ENCODE peak calls at places on chromosomes 4 and X, in four cellular contexts. One of them, this sample, is unnamed.

GRCh38 chr4:25535278-25535677 is 120.4 kb upstream of the SLC34A2 start:
- DNase-seq in PC-3: no peak
- DNase-seq in heart right ventricle: no peak
- DNase-seq in left lung: no peak
- DNase-seq in this sample: no peak

GRCh38 chr4:174080361-174080760 is 203.1 kb downstream of the FBXO8 start:
- DNase-seq in heart right ventricle: no peak
- DNase-seq in PC-3: no peak
- DNase-seq in left lung: no peak
- DNase-seq in this sample: no peak

GRCh38 chr4:15396157-15396800 is 31.6 kb upstream of the C1QTNF7 start:
- DNase-seq in PC-3: peak
- DNase-seq in left lung: no peak
- DNase-seq in heart right ventricle: no peak
- DNase-seq in this sample: peak

GRCh38 chr4:72374156-72374555 is 194.9 kb downstream of the ADAMTS3 start:
- DNase-seq in left lung: no peak
- DNase-seq in heart right ventricle: no peak
- DNase-seq in PC-3: no peak
- DNase-seq in this sample: no peak

GRCh38 chr4:183797041-183797444 is 108.1 kb upstream of the STOX2 start:
- DNase-seq in left lung: peak
- DNase-seq in PC-3: no peak
- DNase-seq in heart right ventricle: peak
- DNase-seq in this sample: peak

GRCh38 chrX:28851871-28852270 is 264.6 kb downstream of the IL1RAPL1 start:
- DNase-seq in PC-3: no peak
- DNase-seq in left lung: no peak
- DNase-seq in heart right ventricle: no peak
- DNase-seq in this sample: no peak

GRCh38 chrX:10769165-10769564 is 148.8 kb upstream of the MID1 start:
- DNase-seq in PC-3: peak
- DNase-seq in heart right ventricle: no peak
- DNase-seq in left lung: no peak
- DNase-seq in this sample: no peak

GRCh38 chr4:7757501-7758443 is 181.9 kb downstream of the AFAP1 start:
- DNase-seq in PC-3: no peak
- DNase-seq in heart right ventricle: peak
- DNase-seq in left lung: no peak
- DNase-seq in this sample: no peak

GRCh38 chrX:68354869-68355628 is 78.2 kb downstream of the OPHN1 start:
- DNase-seq in heart right ventricle: no peak
- DNase-seq in left lung: no peak
- DNase-seq in PC-3: peak
- DNase-seq in this sample: no peak

GRCh38 chr4:114399085-114399484 is 199.5 kb upstream of the UGT8 start:
- DNase-seq in PC-3: no peak
- DNase-seq in heart right ventricle: no peak
- DNase-seq in left lung: no peak
- DNase-seq in this sample: no peak

GRCh38 chr4:74618659-74619058 is 173.7 kb downstream of the AREG start:
- DNase-seq in heart right ventricle: no peak
- DNase-seq in left lung: no peak
- DNase-seq in PC-3: peak
- DNase-seq in this sample: no peak

GRCh38 chrX:37905436-37906147 is 58.2 kb upstream of the DYNLT3 start:
- DNase-seq in heart right ventricle: peak
- DNase-seq in left lung: peak
- DNase-seq in PC-3: no peak
- DNase-seq in this sample: no peak

GRCh38 chr4:105343523-105343931 is 130.3 kb downstream of the PPA2 start:
- DNase-seq in left lung: no peak
- DNase-seq in heart right ventricle: no peak
- DNase-seq in PC-3: no peak
- DNase-seq in this sample: no peak

GRCh38 chrX:316351-317325 is 2.0 kb downstream of the GTPBP6 start:
- DNase-seq in PC-3: no peak
- DNase-seq in heart right ventricle: no peak
- DNase-seq in left lung: peak
- DNase-seq in this sample: no peak

DNA sequence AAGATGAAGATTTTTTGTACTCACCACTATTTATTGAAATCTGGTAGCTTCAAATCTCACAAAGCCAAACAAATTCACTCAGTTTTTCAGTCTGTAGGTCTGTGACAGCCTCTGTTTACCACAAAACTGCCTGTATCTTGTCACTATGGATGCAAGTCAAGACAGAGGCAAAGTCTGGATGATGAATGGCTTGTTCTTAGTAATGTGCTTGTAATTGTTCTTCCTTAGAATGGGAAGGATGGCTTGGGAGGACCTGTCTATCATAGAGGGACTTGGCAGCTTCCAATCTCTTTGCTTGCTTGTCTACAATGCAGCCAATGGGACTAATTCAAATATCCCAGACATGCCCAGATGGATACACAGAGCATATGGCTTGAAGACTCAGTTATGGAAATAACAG is 141.2 kb upstream of the SCML1 start:
- DNase-seq in PC-3: peak
- DNase-seq in left lung: no peak
- DNase-seq in heart right ventricle: no peak
- DNase-seq in this sample: peak
- H3K27ac ChIP-seq in PC-3: peak
- H3K27ac ChIP-seq in left lung: no peak
- H3K27ac ChIP-seq in heart right ventricle: no peak
- H3K27ac ChIP-seq in this sample: no peak

DNA sequence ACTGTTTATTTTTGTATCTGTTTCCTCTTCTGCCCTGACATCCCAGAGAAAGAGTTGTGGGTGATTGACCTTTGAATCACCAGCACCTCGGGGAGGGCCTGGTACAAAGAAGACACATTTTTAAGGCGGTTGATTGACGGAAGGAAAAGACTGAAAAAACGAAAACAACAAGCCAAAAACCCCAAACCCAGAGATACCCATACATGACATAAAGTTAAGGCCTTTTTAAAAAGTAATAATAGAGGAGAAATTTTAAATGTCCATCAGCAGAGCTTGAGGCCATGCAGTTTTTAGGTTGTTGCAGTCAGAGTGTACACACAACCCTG is 110.0 kb downstream of the GNL3L start:
- DNase-seq in PC-3: no peak
- DNase-seq in left lung: no peak
- DNase-seq in heart right ventricle: no peak
- DNase-seq in this sample: no peak
- TF ChIP-seq CTCF in PC-3: peak
- TF ChIP-seq CTCF in left lung: no peak
- TF ChIP-seq CTCF in heart right ventricle: no peak
- TF ChIP-seq CTCF in this sample: no peak

GRCh38 chr4:2647403-2648158 is 108.6 kb downstream of the TNIP2 start:
- DNase-seq in left lung: no peak
- DNase-seq in heart right ventricle: no peak
- DNase-seq in PC-3: no peak
- DNase-seq in this sample: no peak

GRCh38 chr4:2649604-2650114 is 106.5 kb downstream of the TNIP2 start:
- DNase-seq in PC-3: no peak
- DNase-seq in left lung: no peak
- DNase-seq in heart right ventricle: no peak
- DNase-seq in this sample: no peak

GRCh38 chr4:2650276-2650675 is 105.9 kb downstream of the TNIP2 start:
- DNase-seq in PC-3: no peak
- DNase-seq in left lung: no peak
- DNase-seq in heart right ventricle: no peak
- DNase-seq in this sample: no peak

GRCh38 chr4:2646386-2647149 is 109.6 kb downstream of the TNIP2 start:
- DNase-seq in PC-3: no peak
- DNase-seq in heart right ventricle: no peak
- DNase-seq in left lung: no peak
- DNase-seq in this sample: no peak

GRCh38 chr4:2648159-2648814 is 107.8 kb downstream of the TNIP2 start:
- DNase-seq in PC-3: no peak
- DNase-seq in heart right ventricle: no peak
- DNase-seq in left lung: no peak
- DNase-seq in this sample: no peak
- H3K27ac ChIP-seq in PC-3: no peak
- H3K27ac ChIP-seq in heart right ventricle: no peak
- H3K27ac ChIP-seq in left lung: no peak
- H3K27ac ChIP-seq in this sample: no peak

GRCh38 chrX:138026211-138026610 is 460.3 kb downstream of the ZIC3 start:
- DNase-seq in heart right ventricle: no peak
- DNase-seq in left lung: no peak
- DNase-seq in PC-3: peak
- DNase-seq in this sample: no peak
- TF ChIP-seq CTCF in heart right ventricle: peak
- TF ChIP-seq CTCF in left lung: no peak
- TF ChIP-seq CTCF in PC-3: peak
- TF ChIP-seq CTCF in this sample: no peak

DNA sequence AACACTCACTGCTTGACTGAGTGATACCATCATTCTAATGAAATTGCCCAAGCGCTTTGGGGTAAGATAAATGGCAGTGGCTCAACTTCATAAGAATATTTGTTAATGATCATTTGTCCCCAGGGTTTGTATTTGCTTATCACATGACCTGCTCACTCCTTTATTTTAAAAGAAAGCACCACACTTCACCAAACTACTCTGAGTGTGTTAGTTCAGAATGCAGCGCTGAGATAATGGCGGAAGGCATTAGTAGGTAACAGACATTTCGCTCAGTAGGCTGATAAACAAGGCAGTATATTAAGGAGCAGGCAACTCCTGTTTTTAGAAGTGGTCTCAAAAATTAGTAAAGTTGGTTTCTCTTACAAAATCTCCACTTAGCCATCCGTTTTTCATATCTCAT is 1.6 kb downstream of the SNX25 start:
- DNase-seq in PC-3: no peak
- DNase-seq in heart right ventricle: no peak
- DNase-seq in left lung: no peak
- DNase-seq in this sample: no peak
- H3K27ac ChIP-seq in PC-3: no peak
- H3K27ac ChIP-seq in heart right ventricle: no peak
- H3K27ac ChIP-seq in left lung: peak
- H3K27ac ChIP-seq in this sample: no peak

GRCh38 chr4:44563496-44563895 is 87.9 kb downstream of the YIPF7 start:
- DNase-seq in left lung: no peak
- DNase-seq in heart right ventricle: no peak
- DNase-seq in PC-3: peak
- DNase-seq in this sample: no peak

GRCh38 chr4:44553143-44553542 is 98.3 kb downstream of the YIPF7 start:
- DNase-seq in left lung: no peak
- DNase-seq in PC-3: no peak
- DNase-seq in heart right ventricle: no peak
- DNase-seq in this sample: peak

GRCh38 chr4:44558206-44558605 is 93.2 kb downstream of the YIPF7 start:
- DNase-seq in heart right ventricle: no peak
- DNase-seq in PC-3: no peak
- DNase-seq in left lung: no peak
- DNase-seq in this sample: no peak
- TF ChIP-seq CTCF in heart right ventricle: no peak
- TF ChIP-seq CTCF in PC-3: no peak
- TF ChIP-seq CTCF in left lung: no peak
- TF ChIP-seq CTCF in this sample: no peak